ENCODE peak calls at places on chromosomes 6 and 20, in eight cellular contexts. One of them, this sample, is unnamed.
A peak's percentile ranks its signal among the peaks of the same experiment; 100 is the strongest.

GRCh38 chr6:37024665-37025337 is 19.3 kb downstream of the FGD2 start:
- DNase-seq in heart right ventricle: no peak
- DNase-seq in endodermal cell: peak; percentile 50
- DNase-seq in CD8-positive, alpha-beta T cell: no peak
- DNase-seq in Peyer's patch: no peak
- DNase-seq in fibroblast of lung: peak; percentile 51
- DNase-seq in A549: peak; percentile 74
- DNase-seq in mammary epithelial cell: peak; percentile 97
- DNase-seq in this sample: no peak

GRCh38 chr6:32189742-32190053 is 304 bp downstream of the PBX2 start:
- DNase-seq in heart right ventricle: no peak
- DNase-seq in Peyer's patch: no peak
- DNase-seq in mammary epithelial cell: no peak
- DNase-seq in A549: no peak
- DNase-seq in fibroblast of lung: no peak
- DNase-seq in endodermal cell: no peak
- DNase-seq in CD8-positive, alpha-beta T cell: no peak
- DNase-seq in this sample: no peak

GRCh38 chr6:134708079-134708478 is 241.8 kb downstream of the ALDH8A1 start:
- DNase-seq in mammary epithelial cell: no peak
- DNase-seq in fibroblast of lung: no peak
- DNase-seq in Peyer's patch: no peak
- DNase-seq in heart right ventricle: no peak
- DNase-seq in CD8-positive, alpha-beta T cell: no peak
- DNase-seq in endodermal cell: no peak
- DNase-seq in A549: no peak
- DNase-seq in this sample: no peak

GRCh38 chr6:116034327-116034726 is 26.4 kb downstream of the FRK start:
- DNase-seq in endodermal cell: no peak
- DNase-seq in fibroblast of lung: peak; percentile 70
- DNase-seq in A549: peak; percentile 56
- DNase-seq in CD8-positive, alpha-beta T cell: no peak
- DNase-seq in mammary epithelial cell: peak; percentile 67
- DNase-seq in heart right ventricle: no peak
- DNase-seq in Peyer's patch: no peak
- DNase-seq in this sample: no peak

GRCh38 chr6:56374841-56375369 is 127.5 kb upstream of the COL21A1 start:
- DNase-seq in heart right ventricle: no peak
- DNase-seq in endodermal cell: no peak
- DNase-seq in CD8-positive, alpha-beta T cell: no peak
- DNase-seq in Peyer's patch: no peak
- DNase-seq in mammary epithelial cell: peak; percentile 62
- DNase-seq in fibroblast of lung: peak; percentile 65
- DNase-seq in A549: no peak
- DNase-seq in this sample: no peak

GRCh38 chr6:13152804-13153203 is 175.5 kb downstream of the TBC1D7 start:
- DNase-seq in A549: no peak
- DNase-seq in CD8-positive, alpha-beta T cell: no peak
- DNase-seq in endodermal cell: peak; percentile 53
- DNase-seq in fibroblast of lung: no peak
- DNase-seq in mammary epithelial cell: no peak
- DNase-seq in Peyer's patch: no peak
- DNase-seq in heart right ventricle: no peak
- DNase-seq in this sample: no peak

GRCh38 chr6:75266716-75267291 is 17.8 kb downstream of the TMEM30A start:
- DNase-seq in A549: peak; percentile 54
- DNase-seq in mammary epithelial cell: peak; percentile 50
- DNase-seq in fibroblast of lung: peak; percentile 47
- DNase-seq in Peyer's patch: no peak
- DNase-seq in endodermal cell: no peak
- DNase-seq in CD8-positive, alpha-beta T cell: no peak
- DNase-seq in heart right ventricle: no peak
- DNase-seq in this sample: no peak

GRCh38 chr20:58388028-58388601 is 914 bp upstream of the VAPB start:
- DNase-seq in fibroblast of lung: no peak
- DNase-seq in Peyer's patch: no peak
- DNase-seq in A549: no peak
- DNase-seq in endodermal cell: no peak
- DNase-seq in mammary epithelial cell: no peak
- DNase-seq in heart right ventricle: no peak
- DNase-seq in CD8-positive, alpha-beta T cell: no peak
- DNase-seq in this sample: no peak

GRCh38 chr6:75204222-75204958 is 1.5 kb downstream of the COL12A1 start:
- DNase-seq in A549: peak; percentile 79
- DNase-seq in endodermal cell: peak; percentile 92
- DNase-seq in heart right ventricle: peak; percentile 70
- DNase-seq in mammary epithelial cell: peak; percentile 83
- DNase-seq in Peyer's patch: peak; percentile 78
- DNase-seq in CD8-positive, alpha-beta T cell: no peak
- DNase-seq in fibroblast of lung: peak; percentile 92
- DNase-seq in this sample: peak; percentile 66

GRCh38 chr20:41231136-41231535 is 86.4 kb downstream of the ZHX3 start:
- DNase-seq in mammary epithelial cell: no peak
- DNase-seq in fibroblast of lung: no peak
- DNase-seq in endodermal cell: no peak
- DNase-seq in heart right ventricle: no peak
- DNase-seq in A549: no peak
- DNase-seq in CD8-positive, alpha-beta T cell: no peak
- DNase-seq in Peyer's patch: no peak
- DNase-seq in this sample: no peak

GRCh38 chr6:163760860-163761259 is 346.3 kb downstream of the QKI start:
- DNase-seq in mammary epithelial cell: no peak
- DNase-seq in endodermal cell: no peak
- DNase-seq in Peyer's patch: no peak
- DNase-seq in CD8-positive, alpha-beta T cell: no peak
- DNase-seq in fibroblast of lung: no peak
- DNase-seq in heart right ventricle: no peak
- DNase-seq in A549: no peak
- DNase-seq in this sample: no peak

GRCh38 chr6:93017213-93017612 is 402.1 kb downstream of the EPHA7 start:
- DNase-seq in A549: no peak
- DNase-seq in fibroblast of lung: no peak
- DNase-seq in endodermal cell: peak; percentile 77
- DNase-seq in mammary epithelial cell: no peak
- DNase-seq in heart right ventricle: no peak
- DNase-seq in CD8-positive, alpha-beta T cell: no peak
- DNase-seq in Peyer's patch: no peak
- DNase-seq in this sample: no peak

GRCh38 chr20:6162239-6162638 is 39.4 kb upstream of the FERMT1 start:
- DNase-seq in endodermal cell: no peak
- DNase-seq in A549: no peak
- DNase-seq in heart right ventricle: peak; percentile 64
- DNase-seq in fibroblast of lung: peak; percentile 51
- DNase-seq in mammary epithelial cell: no peak
- DNase-seq in Peyer's patch: peak; percentile 49
- DNase-seq in CD8-positive, alpha-beta T cell: no peak
- DNase-seq in this sample: no peak

GRCh38 chr6:4593891-4594445 is 182.2 kb upstream of the CDYL start:
- DNase-seq in endodermal cell: no peak
- DNase-seq in A549: no peak
- DNase-seq in Peyer's patch: no peak
- DNase-seq in CD8-positive, alpha-beta T cell: no peak
- DNase-seq in fibroblast of lung: no peak
- DNase-seq in heart right ventricle: no peak
- DNase-seq in mammary epithelial cell: no peak
- DNase-seq in this sample: no peak

GRCh38 chr6:134105903-134106302 is 53.5 kb upstream of the SLC2A12 start:
- DNase-seq in fibroblast of lung: no peak
- DNase-seq in endodermal cell: no peak
- DNase-seq in Peyer's patch: no peak
- DNase-seq in heart right ventricle: no peak
- DNase-seq in A549: no peak
- DNase-seq in mammary epithelial cell: no peak
- DNase-seq in CD8-positive, alpha-beta T cell: no peak
- DNase-seq in this sample: no peak

GRCh38 chr6:120468486-120468885 is 865.8 kb downstream of the TBC1D32 start:
- DNase-seq in endodermal cell: no peak
- DNase-seq in Peyer's patch: no peak
- DNase-seq in A549: no peak
- DNase-seq in CD8-positive, alpha-beta T cell: no peak
- DNase-seq in heart right ventricle: no peak
- DNase-seq in mammary epithelial cell: no peak
- DNase-seq in fibroblast of lung: no peak
- DNase-seq in this sample: no peak

GRCh38 chr6:117624869-117625481 is 22.7 kb upstream of the GOPC start:
- DNase-seq in CD8-positive, alpha-beta T cell: no peak
- DNase-seq in endodermal cell: no peak
- DNase-seq in A549: no peak
- DNase-seq in Peyer's patch: no peak
- DNase-seq in mammary epithelial cell: no peak
- DNase-seq in heart right ventricle: no peak
- DNase-seq in fibroblast of lung: no peak
- DNase-seq in this sample: no peak
- H3K9me3 ChIP-seq in CD8-positive, alpha-beta T cell: no peaks in the 10 kb centered on the region
- H3K9me3 ChIP-seq in endodermal cell: peaks cover 82% of the 10 kb centered on the region
- H3K9me3 ChIP-seq in A549: peaks cover 17% of the 10 kb centered on the region
- H3K9me3 ChIP-seq in Peyer's patch: no peaks in the 10 kb centered on the region
- H3K9me3 ChIP-seq in mammary epithelial cell: peaks cover 3% of the 10 kb centered on the region
- H3K9me3 ChIP-seq in heart right ventricle: peaks cover 39% of the 10 kb centered on the region
- H3K9me3 ChIP-seq in fibroblast of lung: no peaks in the 10 kb centered on the region
- H3K9me3 ChIP-seq in this sample: peaks cover 27% of the 10 kb centered on the region

GRCh38 chr6:161273752-161274487 is at the start of gene AGPAT4:
- DNase-seq in A549: peak; percentile 85
- DNase-seq in heart right ventricle: no peak
- DNase-seq in CD8-positive, alpha-beta T cell: peak; percentile 54
- DNase-seq in Peyer's patch: peak; percentile 76
- DNase-seq in endodermal cell: peak; percentile 90
- DNase-seq in fibroblast of lung: peak; percentile 98
- DNase-seq in mammary epithelial cell: peak; percentile 95
- DNase-seq in this sample: peak; percentile 64

GRCh38 chr6:161274488-161274858 is 612 bp upstream of the AGPAT4 start:
- DNase-seq in heart right ventricle: no peak
- DNase-seq in CD8-positive, alpha-beta T cell: no peak
- DNase-seq in Peyer's patch: no peak
- DNase-seq in A549: no peak
- DNase-seq in endodermal cell: no peak
- DNase-seq in fibroblast of lung: no peak
- DNase-seq in mammary epithelial cell: no peak
- DNase-seq in this sample: no peak

GRCh38 chr6:161273356-161273751 is 507 bp downstream of the AGPAT4 start:
- DNase-seq in endodermal cell: no peak
- DNase-seq in fibroblast of lung: peak; percentile 48
- DNase-seq in mammary epithelial cell: peak; percentile 18
- DNase-seq in CD8-positive, alpha-beta T cell: peak; percentile 18
- DNase-seq in heart right ventricle: peak; percentile 19
- DNase-seq in Peyer's patch: no peak
- DNase-seq in A549: no peak
- DNase-seq in this sample: no peak

GRCh38 chr6:161271343-161272019 is 2.4 kb downstream of the AGPAT4 start:
- DNase-seq in mammary epithelial cell: no peak
- DNase-seq in A549: no peak
- DNase-seq in endodermal cell: no peak
- DNase-seq in fibroblast of lung: no peak
- DNase-seq in heart right ventricle: no peak
- DNase-seq in CD8-positive, alpha-beta T cell: no peak
- DNase-seq in Peyer's patch: no peak
- DNase-seq in this sample: peak; percentile 13

GRCh38 chr6:161272600-161273355 is 1.1 kb downstream of the AGPAT4 start:
- DNase-seq in heart right ventricle: no peak
- DNase-seq in CD8-positive, alpha-beta T cell: no peak
- DNase-seq in fibroblast of lung: peak; percentile 79
- DNase-seq in endodermal cell: peak; percentile 82
- DNase-seq in A549: no peak
- DNase-seq in mammary epithelial cell: peak; percentile 15
- DNase-seq in Peyer's patch: no peak
- DNase-seq in this sample: peak; percentile 25
- H3K4me3 ChIP-seq in heart right ventricle: peak overlapping the region; percentile 44
- H3K4me3 ChIP-seq in CD8-positive, alpha-beta T cell: peak overlapping the region; percentile 61
- H3K4me3 ChIP-seq in fibroblast of lung: peak overlapping the region; percentile 94
- H3K4me3 ChIP-seq in endodermal cell: peak overlapping the region; percentile 85
- H3K4me3 ChIP-seq in A549: peak overlapping the region; percentile 66
- H3K4me3 ChIP-seq in mammary epithelial cell: peak overlapping the region; percentile 67
- H3K4me3 ChIP-seq in Peyer's patch: peak overlapping the region; percentile 41
- H3K4me3 ChIP-seq in this sample: peak overlapping the region; percentile 6

DNA sequence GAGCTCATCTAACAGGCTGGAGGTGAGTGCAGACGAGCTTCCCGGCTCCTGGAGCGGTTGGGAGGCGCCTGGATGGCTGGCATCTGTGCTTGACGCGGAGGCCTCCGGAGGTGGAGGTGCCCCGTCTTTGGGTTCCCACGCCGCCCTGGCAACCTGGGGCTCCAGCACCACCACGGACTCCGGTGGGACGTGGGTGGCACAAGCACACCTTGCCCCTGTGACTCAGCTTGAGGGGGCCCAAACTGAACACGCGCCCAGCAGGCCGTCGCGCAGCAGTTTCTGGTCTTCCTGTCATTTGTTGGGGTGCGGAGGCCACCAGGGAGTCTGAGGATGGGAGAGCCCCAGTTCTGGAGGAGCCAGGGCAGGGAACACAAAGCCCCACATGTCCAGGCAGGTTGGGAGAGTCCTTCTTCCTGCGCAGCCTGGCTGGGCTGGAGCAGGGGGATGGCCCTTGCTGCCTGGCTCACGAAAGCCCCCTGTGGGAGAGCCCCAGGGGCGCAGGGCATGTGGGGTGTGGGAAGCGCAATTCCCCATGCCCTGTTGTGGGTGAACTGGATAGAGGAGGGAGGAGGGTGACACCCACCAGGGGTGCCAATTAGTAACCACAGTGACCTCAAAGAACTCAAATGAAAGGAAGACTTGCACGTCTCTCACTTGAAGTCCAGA is 1378.6 kb upstream of the DEFB115 start:
- DNase-seq in fibroblast of lung: no peak
- DNase-seq in Peyer's patch: peak; percentile 60
- DNase-seq in CD8-positive, alpha-beta T cell: no peak
- DNase-seq in A549: no peak
- DNase-seq in heart right ventricle: peak; percentile 22
- DNase-seq in mammary epithelial cell: no peak
- DNase-seq in endodermal cell: peak; percentile 45
- DNase-seq in this sample: peak; percentile 66
- H3K9me3 ChIP-seq in fibroblast of lung: no peaks in the 10 kb centered on the region
- H3K9me3 ChIP-seq in Peyer's patch: peaks cover 3% of the 10 kb centered on the region
- H3K9me3 ChIP-seq in CD8-positive, alpha-beta T cell: no peaks in the 10 kb centered on the region
- H3K9me3 ChIP-seq in A549: peaks cover 7% of the 10 kb centered on the region
- H3K9me3 ChIP-seq in heart right ventricle: peaks cover 9% of the 10 kb centered on the region
- H3K9me3 ChIP-seq in mammary epithelial cell: peaks cover 45% of the 10 kb centered on the region
- H3K9me3 ChIP-seq in endodermal cell: peaks cover 59% of the 10 kb centered on the region
- H3K9me3 ChIP-seq in this sample: peaks cover 84% of the 10 kb centered on the region

GRCh38 chr20:7650081-7650480 is 290.2 kb downstream of the HAO1 start:
- DNase-seq in heart right ventricle: no peak
- DNase-seq in fibroblast of lung: no peak
- DNase-seq in CD8-positive, alpha-beta T cell: no peak
- DNase-seq in endodermal cell: no peak
- DNase-seq in A549: no peak
- DNase-seq in mammary epithelial cell: no peak
- DNase-seq in Peyer's patch: no peak
- DNase-seq in this sample: no peak
- H3K4me3 ChIP-seq in heart right ventricle: no peak overlapping the region
- H3K4me3 ChIP-seq in fibroblast of lung: no peak overlapping the region
- H3K4me3 ChIP-seq in CD8-positive, alpha-beta T cell: no peak overlapping the region
- H3K4me3 ChIP-seq in endodermal cell: no peak overlapping the region
- H3K4me3 ChIP-seq in A549: no peak overlapping the region
- H3K4me3 ChIP-seq in mammary epithelial cell: no peak overlapping the region
- H3K4me3 ChIP-seq in Peyer's patch: no peak overlapping the region
- H3K4me3 ChIP-seq in this sample: no peak overlapping the region

DNA sequence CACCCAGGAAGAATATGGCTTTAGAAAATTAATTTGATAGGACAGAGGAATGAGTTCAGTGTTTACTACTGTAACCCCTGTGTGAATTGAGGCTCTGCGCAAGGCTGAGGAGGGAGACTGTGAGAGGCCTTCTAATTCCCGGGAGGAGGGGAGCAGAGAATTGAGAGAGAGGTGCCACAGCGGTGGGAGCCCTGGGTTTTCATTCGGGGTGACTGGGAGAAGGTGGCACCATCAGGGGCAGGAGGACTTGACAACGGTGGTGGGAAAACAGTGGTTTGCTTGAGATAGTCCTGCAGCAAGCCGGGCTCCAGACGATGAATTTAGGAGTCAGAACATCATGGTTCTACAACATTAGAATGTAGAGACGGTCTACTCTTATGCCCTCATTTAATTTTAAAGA is 9.2 kb downstream of the DUSP22 start:
- DNase-seq in heart right ventricle: no peak
- DNase-seq in endodermal cell: no peak
- DNase-seq in A549: no peak
- DNase-seq in mammary epithelial cell: no peak
- DNase-seq in fibroblast of lung: no peak
- DNase-seq in CD8-positive, alpha-beta T cell: no peak
- DNase-seq in Peyer's patch: peak; percentile 45
- DNase-seq in this sample: no peak
- H3K9me3 ChIP-seq in heart right ventricle: no peaks in the 10 kb centered on the region
- H3K9me3 ChIP-seq in endodermal cell: peaks cover 5% of the 10 kb centered on the region
- H3K9me3 ChIP-seq in A549: no peaks in the 10 kb centered on the region
- H3K9me3 ChIP-seq in mammary epithelial cell: peaks cover 11% of the 10 kb centered on the region
- H3K9me3 ChIP-seq in fibroblast of lung: no peaks in the 10 kb centered on the region
- H3K9me3 ChIP-seq in CD8-positive, alpha-beta T cell: no peaks in the 10 kb centered on the region
- H3K9me3 ChIP-seq in Peyer's patch: no peaks in the 10 kb centered on the region
- H3K9me3 ChIP-seq in this sample: peaks cover 10% of the 10 kb centered on the region

This sample was measured in mucosa of descending colon.